ENCODE peak calls at places on chromosomes 11 and 22, in six cellular contexts. C is activated T-helper 1 cell treated with anti-CD3 and anti-CD28 coated beads, Interleukin-2, amount 50 U/mL, for 16 hours; O is T-cell; H is AG20443; K is ureter; I is fibroblast of lung. Q is an unnamed sample.

GRCh38 chr22:45172872-45173585 is 9.3 kb downstream of the NUP50 start:
- DNase-seq in I (no peak), H (no peak), K (no peak), C (no peak), O (peak), Q (no peak)

GRCh38 chr11:14454861-14455632 is 44.6 kb downstream of the COPB1 start:
- DNase-seq in K (no peak), I (no peak), H (peak), C (no peak), O (no peak), Q (peak)

GRCh38 chr11:21895686-21896085 is 297.2 kb upstream of the ANO5 start:
- DNase-seq in I (no peak), O (no peak), H (no peak), C (no peak), K (no peak), Q (no peak)

GRCh38 chr11:8604078-8604723 is 10.2 kb upstream of the STK33 start:
- DNase-seq in O (no peak), I (peak), K (no peak), C (no peak), H (peak), Q (peak)

GRCh38 chr22:50677493-50678217 is 5.0 kb downstream of the SHANK3 start:
- DNase-seq in I (no peak), O (no peak), C (no peak), K (peak), H (peak), Q (no peak)

GRCh38 chr11:68750197-68750987 is 928 bp downstream of the TESMIN start:
- DNase-seq in I (no peak), K (no peak), C (no peak), O (peak), H (no peak), Q (no peak)

GRCh38 chr11:18700375-18700774 is 1.8 kb downstream of the TMEM86A start:
- DNase-seq in I (no peak), H (no peak), C (no peak), K (no peak), O (no peak), Q (no peak)

GRCh38 chr11:45658292-45658991 is 7.0 kb downstream of the CHST1 start:
- DNase-seq in I (peak), K (no peak), H (peak), O (no peak), C (no peak), Q (no peak)

GRCh38 chr22:44153705-44154104 is 27.0 kb upstream of the PARVG start:
- DNase-seq in K (no peak), H (no peak), C (no peak), I (no peak), O (no peak), Q (no peak)

GRCh38 chr11:9459573-9460321 is 1.1 kb upstream of the ZNF143 start:
- DNase-seq in I (peak), H (peak), K (no peak), C (no peak), O (peak), Q (peak)

GRCh38 chr22:49994361-49995058 is 18.1 kb downstream of the IL17REL start:
- DNase-seq in I (no peak), O (no peak), H (no peak), K (no peak), C (no peak), Q (no peak)

GRCh38 chr11:66494458-66494857 is 14.2 kb downstream of the DPP3 start:
- DNase-seq in H (no peak), K (no peak), C (no peak), O (no peak), I (no peak), Q (no peak)

GRCh38 chr11:29448246-29448877 is 568.5 kb downstream of the KCNA4 start:
- DNase-seq in C (no peak), K (no peak), I (peak), O (no peak), H (peak), Q (no peak)

GRCh38 chr11:12410006-12410728 is 32.8 kb downstream of the PARVA start:
- DNase-seq in H (peak), C (no peak), K (no peak), I (peak), O (no peak), Q (no peak)

Q was measured in fibroblast of the conjunctiva.